ENCODE peak calls at places on chromosome 3, in eight cellular contexts. Z is GM10248; G is stimulated activated CD4-positive, alpha-beta T cell treated with anti-CD3 and anti-CD28 coated beads, Interleukin-12 subunit alpha, Interleukin-12 subunit beta, amount 100 ng/mL, for 48 hours; R is activated naive CD8-positive, alpha-beta T cell treated with anti-CD3 and anti-CD28 coated beads, Interleukin-2, amount 10 ng/mL, durations not matched to agents 7 days and 5 days; D is iPS-NIHi11; Y is stimulated activated naive CD4-positive, alpha-beta T cell; H is activated naive CD4-positive, alpha-beta T cell; W is brain microvascular endothelial cell. C is an unnamed sample.

GRCh38 chr3:127443581-127444375 is 146.8 kb downstream of the TPRA1 start:
- DNase-seq in G (no peak), D (no peak), H (no peak), R (peak), W (no peak), Z (no peak), Y (no peak), C (no peak)

GRCh38 chr3:19898725-19899124 is 35.3 kb downstream of the EFHB start:
- DNase-seq in R (no peak), W (peak), H (no peak), Z (no peak), D (no peak), G (no peak), Y (no peak), C (no peak)

GRCh38 chr3:152944671-152945070 is 109.7 kb downstream of the P2RY1 start:
- DNase-seq in D (no peak), G (no peak), H (no peak), R (no peak), W (no peak), Y (no peak), Z (no peak), C (no peak)

GRCh38 chr3:178485756-178486155 is 50.5 kb upstream of the KCNMB2 start:
- DNase-seq in D (no peak), Y (no peak), G (no peak), Z (no peak), W (peak), R (no peak), H (no peak), C (no peak)

GRCh38 chr3:41301548-41301947 is 102.2 kb downstream of the CTNNB1 start:
- DNase-seq in H (no peak), D (no peak), R (no peak), Z (no peak), Y (no peak), G (no peak), W (no peak), C (no peak)

GRCh38 chr3:181330257-181330656 is 340.7 kb upstream of the DNAJC19 start:
- DNase-seq in Y (no peak), G (no peak), R (no peak), W (no peak), H (no peak), D (no peak), Z (no peak), C (no peak)

GRCh38 chr3:195522254-195523023 is 20.7 kb downstream of the PPP1R2 start:
- DNase-seq in H (no peak), D (peak), Y (peak), W (no peak), R (no peak), G (no peak), Z (peak), C (peak)

GRCh38 chr3:16788440-16789057 is 96.2 kb upstream of the PLCL2 start:
- DNase-seq in D (no peak), H (no peak), R (no peak), Z (no peak), W (no peak), G (no peak), Y (no peak), C (no peak)

GRCh38 chr3:69386535-69387385 is 872 bp upstream of the FRMD4B start:
- DNase-seq in Z (no peak), G (no peak), R (no peak), Y (no peak), W (no peak), D (peak), H (no peak), C (peak)

GRCh38 chr3:34842706-34843478 is 796.4 kb upstream of the ARPP21 start:
- DNase-seq in Y (no peak), H (no peak), W (no peak), R (no peak), D (no peak), G (no peak), Z (no peak), C (no peak)

GRCh38 chr3:13711911-13712650 is 163.2 kb downstream of the FBLN2 start:
- DNase-seq in Z (no peak), W (no peak), G (no peak), H (no peak), Y (no peak), D (no peak), R (no peak), C (no peak)

GRCh38 chr3:69012836-69013255 is 638 bp downstream of the EOGT start:
- DNase-seq in Y (no peak), H (no peak), W (peak), Z (peak), R (no peak), D (no peak), G (no peak), C (peak)

GRCh38 chr3:168872811-168873210 is 777.1 kb upstream of the GOLIM4 start:
- DNase-seq in Y (no peak), W (no peak), D (no peak), Z (no peak), R (no peak), H (no peak), G (no peak), C (no peak)

GRCh38 chr3:69604735-69605435 is 134.4 kb upstream of the MITF start:
- DNase-seq in Y (no peak), G (no peak), R (no peak), H (no peak), W (no peak), Z (no peak), D (no peak), C (no peak)

GRCh38 chr3:9785602-9786001 is 6.7 kb downstream of the TADA3 start:
- DNase-seq in R (no peak), W (no peak), D (no peak), Y (no peak), G (no peak), Z (no peak), H (no peak), C (no peak)

GRCh38 chr3:125331243-125331642 is 43.9 kb downstream of the ZNF148 start:
- DNase-seq in G (no peak), Y (no peak), W (no peak), H (no peak), D (no peak), R (no peak), Z (no peak), C (no peak)

GRCh38 chr3:171393032-171393744 is 67.0 kb downstream of the TNIK start:
- DNase-seq in W (peak), G (no peak), Z (no peak), Y (no peak), D (peak), R (no peak), H (no peak), C (no peak)

GRCh38 chr3:25493786-25494185 is 65.7 kb downstream of the RARB start:
- DNase-seq in G (no peak), W (peak), H (no peak), Z (no peak), D (no peak), R (no peak), Y (no peak), C (no peak)

GRCh38 chr3:129441215-129441614 is 1.2 kb downstream of the IFT122 start:
- DNase-seq in W (no peak), Z (no peak), D (no peak), H (no peak), R (no peak), Y (peak), G (no peak), C (no peak)

GRCh38 chr3:69775751-69776150 is 36.5 kb downstream of the MITF start:
- DNase-seq in R (no peak), H (no peak), W (no peak), Z (no peak), D (no peak), G (no peak), Y (no peak), C (no peak)

GRCh38 chr3:82100378-82100777 is 338.9 kb upstream of the GBE1 start:
- DNase-seq in Z (no peak), H (no peak), W (peak), R (no peak), D (peak), G (no peak), Y (no peak), C (no peak)

GRCh38 chr3:123739146-123739545 is 145.0 kb downstream of the MYLK start:
- DNase-seq in Y (no peak), H (no peak), R (no peak), D (no peak), G (no peak), Z (no peak), W (no peak), C (no peak)

GRCh38 chr3:118809696-118810498 is 224.7 kb downstream of the IGSF11 start:
- DNase-seq in G (no peak), H (no peak), Y (no peak), D (no peak), W (no peak), Z (no peak), R (no peak), C (peak)